ENCODE peak calls at places on chromosomes 5 and 9, in five cellular contexts. M is neuronal stem cell, W is trophoblast cell, P is H9, G is H1. Y is an unnamed sample.

GRCh38 chr9:109919736-109920408 is 139.9 kb downstream of the PALM2AKAP2 start:
- DNase-seq in G (no peak), M (no peak), W (no peak), P (no peak), Y (no peak)

GRCh38 chr9:17600962-17601593 is 22.2 kb downstream of the SH3GL2 start:
- DNase-seq in P (no peak), M (no peak), W (no peak), G (no peak), Y (peak; percentile 78)

GRCh38 chr9:69936427-69936826 is 107.2 kb upstream of the MAMDC2 start:
- DNase-seq in M (no peak), W (no peak), G (no peak), P (no peak), Y (peak; percentile 55)

GRCh38 chr5:158722940-158723339 is 376.8 kb downstream of the EBF1 start:
- DNase-seq in P (peak; percentile 67), W (no peak), G (no peak), M (no peak), Y (no peak)

GRCh38 chr9:6029581-6029980 is 14.2 kb upstream of the RANBP6 start:
- DNase-seq in G (no peak), M (no peak), P (no peak), W (no peak), Y (no peak)

GRCh38 chr9:85224729-85225128 is 517.0 kb downstream of the AGTPBP1 start:
- DNase-seq in P (no peak), M (no peak), W (no peak), G (no peak), Y (peak; percentile 48)

GRCh38 chr5:107669543-107670027 is 1.2 kb downstream of the EFNA5 start:
- DNase-seq in M (no peak), P (peak; percentile 55), G (peak; percentile 73), W (no peak), Y (peak; percentile 47)

GRCh38 chr5:118040496-118040895 is 947.9 kb downstream of the DTWD2 start:
- DNase-seq in W (no peak), G (no peak), P (no peak), M (no peak), Y (no peak)

GRCh38 chr9:37800631-37801286 is at the start of gene DCAF10:
- DNase-seq in G (peak; percentile 99), M (peak; percentile 87), P (peak; percentile 91), W (peak; percentile 40), Y (peak; percentile 88)

GRCh38 chr5:34740306-34740891 is 84.3 kb downstream of the RAI14 start:
- DNase-seq in W (no peak), G (no peak), P (no peak), M (no peak), Y (no peak)

GRCh38 chr5:9015250-9015936 is 530.5 kb downstream of the SEMA5A start:
- DNase-seq in M (no peak), G (no peak), P (no peak), W (peak; percentile 38), Y (peak; percentile 28)

GRCh38 chr5:79962580-79963222 is 28.4 kb downstream of the MTX3 start:
- DNase-seq in P (no peak), M (peak; percentile 38), W (no peak), G (no peak), Y (peak; percentile 14)

GRCh38 chr9:92781902-92782301 is 17.3 kb upstream of the BICD2 start:
- DNase-seq in W (no peak), M (no peak), G (no peak), P (no peak), Y (no peak)

GRCh38 chr5:40628428-40628827 is 51.3 kb upstream of the PTGER4 start:
- DNase-seq in P (no peak), W (no peak), M (no peak), G (no peak), Y (no peak)

GRCh38 chr9:99634185-99634584 is 187.5 kb upstream of the NR4A3 start:
- DNase-seq in W (no peak), G (no peak), P (no peak), M (no peak), Y (peak; percentile 17)

GRCh38 chr5:145903113-145903512 is 30.3 kb upstream of the GRXCR2 start:
- DNase-seq in W (no peak), G (no peak), P (no peak), M (no peak), Y (no peak)

GRCh38 chr5:8807636-8808035 is 738.2 kb downstream of the SEMA5A start:
- DNase-seq in M (no peak), W (peak; percentile 4), P (no peak), G (no peak), Y (peak; percentile 58)

GRCh38 chr5:63233906-63234305 is 655.3 kb downstream of the LRRC70 start:
- DNase-seq in P (no peak), W (no peak), G (no peak), M (no peak), Y (no peak)

GRCh38 chr5:64340293-64340692 is 165.5 kb upstream of the RGS7BP start:
- DNase-seq in G (no peak), W (no peak), P (no peak), M (no peak), Y (no peak)

GRCh38 chr5:167699434-167699833 is 592.0 kb upstream of the WWC1 start:
- DNase-seq in M (peak; percentile 67), G (no peak), W (peak; percentile 91), P (peak; percentile 80), Y (peak; percentile 95)

GRCh38 chr9:107051392-107051791 is 188.4 kb downstream of the ZNF462 start:
- DNase-seq in G (no peak), P (no peak), M (no peak), W (no peak), Y (no peak)

GRCh38 chr9:126499005-126499910 is 114.5 kb upstream of the LMX1B start:
- DNase-seq in M (peak; percentile 57), P (peak; percentile 63), W (no peak), G (peak; percentile 79), Y (peak; percentile 63)

GRCh38 chr9:130462685-130463084 is 17.9 kb downstream of the ASS1 start:
- DNase-seq in M (no peak), G (no peak), P (no peak), W (no peak), Y (no peak)

GRCh38 chr5:82396871-82397514 is 118.8 kb upstream of the RPS23 start:
- DNase-seq in W (no peak), G (no peak), P (no peak), M (no peak), Y (peak; percentile 97)

GRCh38 chr9:135244271-135244691 is 156.8 kb downstream of the OLFM1 start:
- DNase-seq in W (no peak), M (no peak), G (no peak), P (no peak), Y (no peak)

DNA sequence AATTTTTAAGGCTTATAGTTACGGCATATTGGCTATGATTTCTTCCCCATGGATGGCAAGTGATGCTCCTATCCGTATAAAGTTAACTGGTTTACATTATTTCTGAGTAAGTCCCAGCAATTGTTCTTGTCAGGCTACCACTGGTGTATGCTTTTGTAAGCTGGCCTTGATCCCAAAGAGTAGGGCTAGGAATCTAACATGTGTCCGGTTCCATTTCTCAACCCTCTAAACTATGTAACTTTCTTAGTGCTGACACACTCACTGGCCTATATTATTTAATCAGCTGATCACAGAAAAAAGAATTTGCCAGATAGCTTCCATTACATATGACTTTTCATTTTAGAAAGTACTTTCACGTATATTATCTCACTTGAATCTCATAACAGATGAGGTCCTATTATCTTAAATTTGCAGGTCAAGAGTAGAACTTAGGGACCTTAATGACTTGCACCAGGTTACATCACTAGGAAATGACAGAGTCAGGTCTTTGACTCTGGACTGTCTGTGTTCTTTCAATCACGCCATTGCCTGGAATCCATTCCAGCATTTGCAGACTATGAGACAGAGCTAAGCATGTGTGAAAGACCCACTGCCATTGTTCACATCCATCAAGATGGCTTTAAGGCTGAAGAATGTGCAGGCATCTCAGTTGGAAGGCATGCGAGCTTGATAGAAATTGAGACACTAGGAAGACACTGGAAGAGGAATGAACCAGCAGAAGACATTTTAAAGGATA is 362.9 kb downstream of the ARRDC3 start:
- DNase-seq in M (peak; percentile 36), G (no peak), W (peak; percentile 94), P (no peak), Y (peak; percentile 74)
- H3K18ac ChIP-seq in M (no peak overlapping the region), G (no peak overlapping the region), W (no peak overlapping the region), P (no peak overlapping the region), Y (no peak overlapping the region)

GRCh38 chr5:74957029-74957781 is 91.0 kb upstream of the FAM169A start:
- DNase-seq in W (no peak), P (no peak), G (no peak), M (no peak), Y (no peak)
- H4K91ac ChIP-seq in W (peak overlapping the region; percentile 63), P (no peak overlapping the region), G (no peak overlapping the region), M (no peak overlapping the region), Y (no peak overlapping the region)

DNA sequence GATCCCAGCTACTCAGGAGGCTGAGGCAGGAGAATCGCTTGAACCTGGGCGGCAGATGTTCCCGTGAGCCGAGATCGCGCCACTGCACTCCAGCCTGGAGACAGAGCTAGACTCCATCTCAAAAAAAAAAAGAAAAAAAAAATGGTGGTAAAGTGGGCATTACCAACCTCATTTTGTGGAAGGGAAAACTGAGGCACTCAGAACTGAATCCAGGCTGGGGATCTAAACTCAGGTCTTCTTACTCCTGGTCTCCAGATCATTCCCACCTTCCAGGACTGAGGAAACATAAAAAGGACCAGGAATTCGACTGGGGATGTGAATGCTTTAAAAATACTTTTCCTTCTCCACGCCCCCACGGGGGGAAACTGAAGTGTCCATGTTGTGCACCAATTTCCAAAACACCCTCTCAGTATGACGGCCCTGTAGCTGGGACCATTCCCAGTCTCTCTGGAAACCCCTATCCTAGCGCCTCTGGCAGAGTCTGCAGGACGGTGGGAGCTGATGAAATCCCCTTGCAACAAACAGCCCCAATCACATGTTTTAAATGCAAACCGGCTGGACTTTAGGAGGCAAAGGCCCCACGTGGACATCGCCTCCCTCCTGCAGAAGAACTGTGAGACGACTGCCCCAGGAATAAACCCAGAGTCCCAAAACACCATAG is 8.9 kb upstream of the AKNA start:
- DNase-seq in W (no peak), G (no peak), P (no peak), M (no peak), Y (peak; percentile 89)
- H2BK12ac ChIP-seq in W (no peak overlapping the region), G (no peak overlapping the region), P (no peak overlapping the region), M (no peak overlapping the region), Y (no peak overlapping the region)

GRCh38 chr9:127917603-127918002 is 762 bp upstream of the ST6GALNAC4 start:
- DNase-seq in W (no peak), M (no peak), P (no peak), G (no peak), Y (no peak)

GRCh38 chr9:127919253-127919815 is 2.5 kb upstream of the ST6GALNAC4 start:
- DNase-seq in P (no peak), W (peak; percentile 99), M (no peak), G (no peak), Y (peak; percentile 100)

GRCh38 chr9:127916665-127917581 is at the start of gene ST6GALNAC4:
- DNase-seq in M (peak; percentile 93), P (peak; percentile 97), G (peak; percentile 97), W (peak; percentile 88), Y (peak; percentile 88)

GRCh38 chr9:127920794-127921193 is 4.0 kb upstream of the ST6GALNAC4 start:
- DNase-seq in W (no peak), P (no peak), G (no peak), M (no peak), Y (no peak)

GRCh38 chr9:127918201-127919107 is 1.6 kb upstream of the ST6GALNAC4 start:
- DNase-seq in P (peak; percentile 71), W (no peak), G (no peak), M (no peak), Y (peak; percentile 43)
- H3K18ac ChIP-seq in P (no peak overlapping the region), W (no peak overlapping the region), G (no peak overlapping the region), M (peak overlapping the region; percentile 48), Y (peak overlapping the region; percentile 46)

GRCh38 chr5:122845253-122846050 is at the start of gene SNX24:
- DNase-seq in G (peak; percentile 87), P (peak; percentile 87), M (peak; percentile 64), W (peak; percentile 94), Y (peak; percentile 71)
- H4K91ac ChIP-seq in G (no peak within 1 kb of the TSS), P (no peak within 1 kb of the TSS), M (no peak within 1 kb of the TSS), W (peak within 1 kb of the TSS; percentile 99), Y (peak within 1 kb of the TSS; percentile 89)